ENCODE peak calls at places on chromosomes 5 and 9, in nine cellular contexts. P, N, I, S, C, L, D, G and M are unnamed samples.

GRCh38 chr9:123929870-123930831 is at the start of gene DENND1A:
- DNase-seq in P (peak), N (peak), I (peak), S (peak), C (peak), L (peak), D (peak), G (peak), M (peak)

GRCh38 chr9:128735373-128735772 is 11.4 kb upstream of the ZDHHC12 start:
- DNase-seq in P (no peak), N (no peak), I (no peak), S (no peak), C (no peak), L (no peak), D (peak), G (no peak), M (no peak)

GRCh38 chr9:134216961-134217360 is 52.6 kb upstream of the RNU6ATAC start:
- DNase-seq in P (no peak), N (no peak), I (no peak), S (no peak), C (no peak), L (no peak), D (no peak), G (no peak), M (no peak)

GRCh38 chr9:21831841-21832509 is 29.5 kb downstream of the MTAP start:
- DNase-seq in P (no peak), N (no peak), I (no peak), S (no peak), C (peak), L (no peak), D (no peak), G (no peak), M (peak)

GRCh38 chr9:71768388-71769174 is at the start of gene CEMIP2:
- DNase-seq in P (peak), N (peak), I (peak), S (peak), C (peak), L (peak), D (peak), G (peak), M (peak)

GRCh38 chr5:132313378-132313777 is 19.2 kb downstream of the SLC22A4 start:
- DNase-seq in P (no peak), N (no peak), I (no peak), S (no peak), C (peak), L (no peak), D (no peak), G (peak), M (peak)

GRCh38 chr5:81842795-81843377 is 92.0 kb upstream of the SSBP2 start:
- DNase-seq in P (no peak), N (no peak), I (no peak), S (no peak), C (peak), L (no peak), D (no peak), G (no peak), M (no peak)

GRCh38 chr9:134699343-134699740 is 57.7 kb downstream of the COL5A1 start:
- DNase-seq in P (no peak), N (no peak), I (no peak), S (no peak), C (no peak), L (no peak), D (no peak), G (no peak), M (no peak)

GRCh38 chr5:92963801-92964200 is 617.2 kb downstream of the NR2F1-AS1 start:
- DNase-seq in P (no peak), N (no peak), I (no peak), S (no peak), C (no peak), L (no peak), D (no peak), G (no peak), M (no peak)

GRCh38 chr9:14092344-14092743 is 221.6 kb downstream of the NFIB start:
- DNase-seq in P (no peak), N (no peak), I (no peak), S (no peak), C (no peak), L (no peak), D (no peak), G (no peak), M (peak)

GRCh38 chr5:159218595-159219023 is 9.3 kb upstream of the RNF145 start:
- DNase-seq in P (no peak), N (no peak), I (no peak), S (no peak), C (no peak), L (no peak), D (no peak), G (no peak), M (peak)

GRCh38 chr5:69032009-69032408 is 61.8 kb upstream of the SLC30A5 start:
- DNase-seq in P (no peak), N (no peak), I (no peak), S (peak), C (no peak), L (no peak), D (no peak), G (no peak), M (no peak)
- TF ChIP-seq CTCF in P (no peak), N (peak), I (no peak), S (peak), C (no peak), L (no peak), D (no peak), G (no peak), M (no peak)

GRCh38 chr5:103393131-103393754 is 134.7 kb downstream of the MACIR start:
- DNase-seq in P (peak), N (peak), I (no peak), S (peak), C (no peak), L (no peak), D (no peak), G (peak), M (peak)
- TF ChIP-seq CTCF in P (peak), N (peak), I (no peak), S (no peak), C (no peak), L (no peak), D (no peak), G (no peak), M (no peak)

DNA sequence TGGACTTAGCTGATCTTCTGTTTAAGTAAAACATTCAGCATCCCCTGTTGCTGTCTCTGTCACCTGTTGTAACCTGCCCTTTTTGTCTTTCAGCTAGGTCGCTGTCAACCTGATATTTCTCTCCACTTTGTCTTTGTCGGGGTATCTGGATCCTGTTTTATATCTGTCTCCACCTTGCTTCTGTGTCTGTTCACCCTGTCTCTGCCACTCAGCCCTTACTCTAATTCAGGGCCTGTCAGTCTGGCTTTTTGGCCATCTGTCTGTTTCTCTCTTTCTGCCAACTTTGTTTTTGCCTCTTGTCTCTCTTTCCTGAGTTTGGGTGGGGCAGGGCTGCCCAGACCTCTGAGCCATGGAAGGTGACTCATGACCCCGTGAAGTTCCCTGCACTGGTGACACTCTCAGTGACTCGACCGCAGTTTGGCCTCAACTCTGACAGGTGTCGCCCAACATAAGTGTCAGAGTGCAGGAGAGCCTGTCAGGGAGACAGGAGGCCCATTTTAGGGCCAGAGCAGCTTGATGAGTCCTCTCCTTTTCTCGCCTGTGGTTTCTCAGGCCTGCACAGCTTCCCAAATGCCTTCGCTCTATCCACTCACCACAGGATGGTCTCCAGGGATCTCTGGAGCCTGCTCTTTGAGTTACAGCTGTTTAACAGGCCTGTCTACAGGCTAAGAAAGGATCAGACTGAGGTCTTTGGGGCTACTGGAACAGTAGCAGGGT is 864 bp downstream of the ZBTB43 start:
- DNase-seq in P (peak), N (peak), I (peak), S (peak), C (peak), L (peak), D (no peak), G (peak), M (peak)
- TF ChIP-seq CTCF in P (no peak), N (no peak), I (no peak), S (no peak), C (no peak), L (no peak), D (no peak), G (no peak), M (no peak)

DNA sequence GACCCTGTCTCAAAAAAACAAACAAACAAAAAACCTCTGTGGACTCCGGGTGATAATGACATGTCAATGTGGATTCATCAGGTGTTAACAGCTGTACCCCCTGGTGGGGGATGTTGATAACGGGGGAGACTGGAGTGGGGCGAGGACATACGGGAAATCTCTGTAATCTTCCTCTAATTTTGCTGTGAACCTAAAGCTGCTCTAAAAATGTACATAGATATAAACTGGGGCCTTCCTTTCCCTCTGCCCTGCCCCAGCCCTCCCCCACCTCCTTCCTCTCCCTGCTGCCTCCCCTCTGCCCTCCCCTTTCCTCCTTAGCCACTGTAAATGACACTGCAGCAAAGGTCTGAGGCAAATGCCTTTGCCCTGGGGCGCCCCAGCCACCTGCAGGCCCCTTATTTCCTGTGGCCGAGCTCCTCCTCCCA is 1.4 kb upstream of the CEL start:
- DNase-seq in P (peak), N (peak), I (no peak), S (peak), C (no peak), L (no peak), D (no peak), G (no peak), M (no peak)
- TF ChIP-seq CTCF in P (no peak), N (peak), I (no peak), S (no peak), C (no peak), L (no peak), D (no peak), G (no peak), M (no peak)

GRCh38 chr9:114033397-114034103 is 44.5 kb downstream of the AMBP start:
- DNase-seq in P (no peak), N (peak), I (no peak), S (peak), C (peak), L (peak), D (no peak), G (peak), M (peak)
- TF ChIP-seq CTCF in P (peak), N (peak), I (peak), S (peak), C (peak), L (peak), D (peak), G (no peak), M (peak)